ENCODE peak calls at places on chromosomes 11 and 22, in four cellular contexts. A, T, N and I are unnamed samples.

GRCh38 chr11:70174846-70175764 is 28.0 kb upstream of the FADD start:
- DNase-seq in A (no peak), T (no peak), N (no peak), I (no peak)

GRCh38 chr11:94657629-94658028 is 90.5 kb downstream of the PIWIL4 start:
- DNase-seq in A (no peak), T (no peak), N (no peak), I (no peak)

GRCh38 chr11:122715883-122716282 is 60.4 kb downstream of the UBASH3B start:
- DNase-seq in A (no peak), T (no peak), N (no peak), I (no peak)

GRCh38 chr11:69771466-69771865 is 3.7 kb downstream of the FGF4 start:
- DNase-seq in A (no peak), T (no peak), N (no peak), I (no peak)

GRCh38 chr11:43404836-43405479 is 46.2 kb downstream of the TTC17 start:
- DNase-seq in A (no peak), T (no peak), N (no peak), I (no peak)

GRCh38 chr11:134229131-134229790 is 4.8 kb downstream of the VPS26B start:
- DNase-seq in A (no peak), T (no peak), N (no peak), I (no peak)

GRCh38 chr11:120186799-120187591 is 23.8 kb upstream of the OAF start:
- DNase-seq in A (no peak), T (no peak), N (no peak), I (no peak)

GRCh38 chr11:119742263-119742861 is 13.4 kb upstream of the NECTIN1 start:
- DNase-seq in A (no peak), T (no peak), N (no peak), I (peak)

GRCh38 chr11:77107950-77108349 is 5.3 kb downstream of the OMP start:
- DNase-seq in A (no peak), T (no peak), N (peak), I (no peak)

GRCh38 chr11:42410251-42410956 is 901.4 kb upstream of the API5 start:
- DNase-seq in A (no peak), T (no peak), N (peak), I (no peak)

GRCh38 chr22:22748297-22748743 is 103.9 kb downstream of the GGTLC2 start:
- DNase-seq in A (no peak), T (peak), N (peak), I (no peak)

GRCh38 chr11:113531575-113532451 is 56.6 kb upstream of the DRD2 start:
- DNase-seq in A (no peak), T (no peak), N (no peak), I (no peak)

GRCh38 chr22:30425327-30425615 is 297 bp upstream of the MTFP1 start:
- DNase-seq in A (no peak), T (no peak), N (no peak), I (no peak)

GRCh38 chr11:68470304-68470811 is 9.8 kb downstream of the PPP6R3 start:
- DNase-seq in A (no peak), T (no peak), N (no peak), I (no peak)

GRCh38 chr11:26593686-26594085 is 21.6 kb upstream of the MUC15 start:
- DNase-seq in A (no peak), T (no peak), N (no peak), I (no peak)

GRCh38 chr11:62599909-62600308 is 1.8 kb downstream of the MTA2 start:
- DNase-seq in A (no peak), T (no peak), N (no peak), I (no peak)